ENCODE peak calls at places on chromosomes 1 and 21, in eight cellular contexts. Z is CD4-positive, alpha-beta memory T cell; H is OCI-LY7; F is IMR-90; E is spleen; I is CD4-positive, CD25-positive, alpha-beta regulatory T cell; S is CD4-positive, alpha-beta T cell; G is Panc1. O is an unnamed sample.

GRCh38 chr21:33069645-33069993 is 322 bp upstream of the OLIG1 start:
- DNase-seq in G (no peak), F (no peak), H (no peak), S (no peak), E (no peak), Z (no peak), I (no peak), O (no peak)

GRCh38 chr1:156927215-156928042 is 7.0 kb downstream of the LRRC71 start:
- DNase-seq in Z (peak; percentile 55), E (peak; percentile 17), H (no peak), S (peak; percentile 51), G (peak; percentile 39), F (peak; percentile 64), I (peak; percentile 38), O (peak; percentile 67)

GRCh38 chr21:33373451-33373850 is 29.8 kb upstream of the IFNGR2 start:
- DNase-seq in I (no peak), F (no peak), Z (no peak), S (no peak), H (no peak), E (no peak), G (no peak), O (no peak)

GRCh38 chr1:14363191-14363590 is 235.3 kb upstream of the KAZN start:
- DNase-seq in S (no peak), E (no peak), G (no peak), H (no peak), Z (no peak), F (no peak), I (no peak), O (no peak)

GRCh38 chr1:155910621-155911121 is 478 bp downstream of the RIT1 start:
- DNase-seq in Z (no peak), H (peak; percentile 31), S (no peak), I (no peak), E (no peak), F (peak; percentile 42), G (no peak), O (peak; percentile 23)

GRCh38 chr1:159339517-159339916 is 37.4 kb downstream of the FCER1A start:
- DNase-seq in E (no peak), Z (no peak), I (no peak), F (no peak), S (no peak), G (no peak), H (no peak), O (no peak)

GRCh38 chr1:83705091-83705490 is 293.8 kb downstream of the TTLL7 start:
- DNase-seq in G (no peak), H (no peak), S (no peak), F (no peak), I (no peak), E (no peak), Z (no peak), O (no peak)

GRCh38 chr1:47839460-47839760 is 157.8 kb downstream of the TRABD2B start:
- DNase-seq in G (no peak), I (no peak), Z (no peak), E (peak; percentile 31), H (no peak), F (no peak), S (no peak), O (no peak)

GRCh38 chr1:160629286-160630210 is 17.3 kb downstream of the SLAMF1 start:
- DNase-seq in H (no peak), Z (peak; percentile 92), E (peak; percentile 83), S (peak; percentile 87), F (no peak), I (peak; percentile 69), G (no peak), O (peak; percentile 62)

GRCh38 chr1:83548311-83548710 is 450.6 kb downstream of the TTLL7 start:
- DNase-seq in G (no peak), S (no peak), H (no peak), Z (no peak), E (no peak), I (no peak), F (no peak), O (no peak)

GRCh38 chr1:54850737-54851136 is 36.3 kb downstream of the DHCR24 start:
- DNase-seq in Z (no peak), G (no peak), H (no peak), I (no peak), S (no peak), E (no peak), F (peak; percentile 99), O (no peak)

GRCh38 chr1:59511476-59512465 is 214.9 kb downstream of the FGGY start:
- DNase-seq in G (no peak), H (no peak), E (no peak), F (no peak), Z (no peak), I (no peak), S (no peak), O (no peak)

GRCh38 chr1:53107570-53108322 is 34.7 kb downstream of the SLC1A7 start:
- DNase-seq in G (peak; percentile 25), S (no peak), I (no peak), F (peak; percentile 94), H (no peak), E (no peak), Z (no peak), O (peak; percentile 31)

GRCh38 chr1:243944429-243945160 is 94.6 kb upstream of the AKT3 start:
- DNase-seq in S (no peak), I (no peak), F (peak; percentile 62), H (no peak), Z (no peak), E (no peak), G (no peak), O (peak; percentile 20)

GRCh38 chr1:32349211-32349708 is 13.0 kb downstream of the FAM229A start:
- DNase-seq in E (peak; percentile 86), I (no peak), Z (no peak), S (no peak), F (peak; percentile 81), G (no peak), H (no peak), O (peak; percentile 30)

GRCh38 chr21:22993822-22994574 is 1995.8 kb downstream of the NCAM2 start:
- DNase-seq in G (no peak), S (no peak), H (no peak), F (no peak), I (no peak), E (no peak), Z (no peak), O (no peak)

GRCh38 chr1:50357186-50357585 is 66.1 kb downstream of the DMRTA2 start:
- DNase-seq in S (no peak), H (no peak), G (no peak), I (no peak), Z (no peak), F (no peak), E (no peak), O (no peak)

DNA sequence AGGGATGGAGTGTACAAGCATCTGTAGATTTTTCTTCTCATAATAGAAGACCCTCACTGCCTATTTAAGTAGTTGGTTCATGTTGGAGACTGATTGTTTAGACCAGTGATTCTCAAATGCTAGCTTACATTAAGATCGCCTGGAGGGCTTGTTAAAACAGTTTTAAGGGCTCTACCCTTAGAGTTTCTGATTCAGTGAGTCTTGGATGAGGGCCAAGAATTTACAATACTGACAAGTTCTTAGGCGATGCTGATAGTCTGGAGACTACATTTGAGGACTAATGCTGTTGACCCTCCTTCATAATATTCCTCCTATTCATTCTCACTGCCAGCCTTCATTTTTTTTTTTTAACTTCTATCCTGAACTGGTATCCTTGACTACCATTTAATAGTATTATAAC is 15.2 kb upstream of the AGO3 start:
- DNase-seq in G (no peak), S (no peak), I (no peak), E (no peak), H (no peak), F (peak; percentile 48), Z (no peak), O (no peak)
- H3K27ac ChIP-seq in G (no peak overlapping the region), S (no peak overlapping the region), I (no peak overlapping the region), E (no peak overlapping the region), H (no peak overlapping the region), F (no peak overlapping the region), Z (no peak overlapping the region), O (no peak overlapping the region)

GRCh38 chr1:178379807-178380206 is 117.0 kb downstream of the CLEC20A start:
- DNase-seq in E (no peak), Z (no peak), H (no peak), S (no peak), I (no peak), G (no peak), F (no peak), O (no peak)

GRCh38 chr1:178385662-178386061 is 111.1 kb downstream of the CLEC20A start:
- DNase-seq in E (no peak), G (no peak), Z (no peak), F (no peak), H (no peak), I (no peak), S (no peak), O (no peak)

GRCh38 chr1:178382372-178382771 is 114.4 kb downstream of the CLEC20A start:
- DNase-seq in G (no peak), S (no peak), I (no peak), Z (no peak), F (no peak), E (no peak), H (no peak), O (no peak)
- H3K9me3 ChIP-seq in G (no peaks in the 10 kb centered on the region), S (no peaks in the 10 kb centered on the region), I (no peaks in the 10 kb centered on the region), Z (no peaks in the 10 kb centered on the region), F (no peaks in the 10 kb centered on the region), E (no peaks in the 10 kb centered on the region), H (no peaks in the 10 kb centered on the region), O (no peaks in the 10 kb centered on the region)

GRCh38 chr1:101310484-101310883 is 73.7 kb downstream of the S1PR1 start:
- DNase-seq in Z (peak; percentile 42), H (no peak), F (no peak), E (no peak), G (no peak), S (peak; percentile 16), I (no peak), O (no peak)

GRCh38 chr1:101309334-101310221 is 72.8 kb downstream of the S1PR1 start:
- DNase-seq in E (peak; percentile 94), H (peak; percentile 70), Z (peak; percentile 92), F (peak; percentile 56), G (peak; percentile 18), S (peak; percentile 81), I (peak; percentile 63), O (peak; percentile 43)

GRCh38 chr1:101308935-101309333 is 72.1 kb downstream of the S1PR1 start:
- DNase-seq in F (no peak), I (no peak), G (no peak), H (no peak), Z (no peak), S (peak; percentile 26), E (no peak), O (no peak)

GRCh38 chr1:101312192-101312591 is 75.4 kb downstream of the S1PR1 start:
- DNase-seq in G (no peak), I (no peak), Z (no peak), F (no peak), E (no peak), S (no peak), H (no peak), O (no peak)

GRCh38 chr1:101311146-101311892 is 74.5 kb downstream of the S1PR1 start:
- DNase-seq in Z (peak; percentile 33), S (peak; percentile 24), I (no peak), G (no peak), H (no peak), F (no peak), E (no peak), O (no peak)
- H3K27ac ChIP-seq in Z (peak overlapping the region; percentile 79), S (no peak overlapping the region), I (peak overlapping the region; percentile 88), G (no peak overlapping the region), H (no peak overlapping the region), F (no peak overlapping the region), E (peak overlapping the region; percentile 81), O (no peak overlapping the region)

DNA sequence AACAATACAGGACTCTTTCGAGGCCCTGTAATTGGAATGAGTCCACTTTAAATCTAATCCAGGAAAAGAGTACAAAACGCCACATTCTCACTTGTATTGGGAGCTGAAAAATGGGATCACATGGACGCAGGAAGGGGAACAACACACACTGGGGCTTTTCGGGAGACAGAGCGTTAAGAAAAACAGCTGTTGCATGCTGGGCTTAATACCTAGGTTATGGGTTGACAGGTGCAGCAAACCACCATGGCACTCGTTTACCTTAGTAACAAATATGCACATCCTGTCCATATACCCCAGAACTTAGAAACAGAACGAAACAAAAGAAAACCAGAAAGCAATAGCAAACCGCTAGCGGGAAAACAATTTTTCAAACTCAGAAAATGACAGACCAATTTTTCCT is 1532.7 kb upstream of the TPTE start:
- DNase-seq in I (no peak), F (no peak), S (no peak), Z (no peak), G (peak; percentile 48), E (no peak), H (no peak), O (no peak)
- H3K9me3 ChIP-seq in I (peaks cover 18% of the 10 kb centered on the region), F (peaks cover 42% of the 10 kb centered on the region), S (no peaks in the 10 kb centered on the region), Z (no peaks in the 10 kb centered on the region), G (no peaks in the 10 kb centered on the region), E (peaks cover 10% of the 10 kb centered on the region), H (peaks cover 23% of the 10 kb centered on the region), O (no peaks in the 10 kb centered on the region)

O was measured in body of pancreas.